ENCODE peak calls at places on chromosome 2, in eight cellular contexts. D, X, J, K, H, B, T and O are unnamed samples.

GRCh38 chr2:168534926-168535325 is 78.9 kb downstream of the CERS6 start:
- DNase-seq in D (no peak), X (no peak), J (no peak), K (no peak), H (no peak), B (no peak), T (no peak), O (no peak)

GRCh38 chr2:119697290-119698013 is 18.5 kb downstream of the TMEM177 start:
- DNase-seq in D (no peak), X (no peak), J (no peak), K (no peak), H (no peak), B (no peak), T (no peak), O (no peak)

GRCh38 chr2:224278531-224278930 is 123.4 kb downstream of the FAM124B start:
- DNase-seq in D (no peak), X (no peak), J (no peak), K (no peak), H (no peak), B (no peak), T (no peak), O (no peak)

GRCh38 chr2:8661235-8661634 is 20.6 kb upstream of the ID2 start:
- DNase-seq in D (no peak), X (no peak), J (no peak), K (no peak), H (no peak), B (no peak), T (no peak), O (no peak)

GRCh38 chr2:38433607-38433975 is 56.5 kb upstream of the ATL2 start:
- DNase-seq in D (no peak), X (no peak), J (no peak), K (peak; percentile 71), H (no peak), B (no peak), T (no peak), O (no peak)

GRCh38 chr2:181846359-181846758 is 45.2 kb upstream of the ITPRID2 start:
- DNase-seq in D (no peak), X (no peak), J (no peak), K (no peak), H (no peak), B (no peak), T (no peak), O (no peak)

GRCh38 chr2:5987117-5987787 is 295.1 kb downstream of the SOX11 start:
- DNase-seq in D (no peak), X (no peak), J (no peak), K (no peak), H (no peak), B (no peak), T (no peak), O (no peak)

GRCh38 chr2:58401936-58402335 is 160.8 kb upstream of the FANCL start:
- DNase-seq in D (no peak), X (no peak), J (no peak), K (no peak), H (no peak), B (no peak), T (no peak), O (no peak)

GRCh38 chr2:180056367-180057118 is 49.4 kb upstream of the CWC22 start:
- DNase-seq in D (no peak), X (no peak), J (no peak), K (no peak), H (no peak), B (no peak), T (peak; percentile 70), O (no peak)

DNA sequence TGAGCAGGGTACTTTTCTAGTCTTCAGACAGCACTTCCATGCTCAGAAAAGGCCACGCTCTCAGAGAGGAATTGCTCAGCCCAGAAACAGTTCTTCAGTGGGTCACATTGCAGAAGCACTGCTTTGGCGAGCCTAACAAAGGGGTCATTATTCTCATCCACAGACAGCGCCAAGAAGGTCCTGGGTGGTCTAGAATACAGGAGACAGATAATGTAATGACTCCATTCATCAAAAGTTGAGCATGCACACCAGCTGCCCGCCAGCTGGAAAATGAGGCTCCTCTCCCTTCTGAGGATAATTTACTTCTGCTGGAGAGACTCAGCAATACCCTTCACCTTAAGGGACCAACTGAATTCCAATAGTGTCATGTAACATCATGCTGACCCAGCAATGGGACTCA is 79.9 kb downstream of the TRIB2 start:
- DNase-seq in D (no peak), X (no peak), J (no peak), K (no peak), H (no peak), B (peak; percentile 70), T (no peak), O (no peak)
- TF ChIP-seq POLR2AphosphoS5 in D (peak; percentile 33), X (no peak), J (no peak), K (no peak), H (no peak), B (peak; percentile 20), T (no peak), O (no peak)

GRCh38 chr2:121858847-121859246 is 103.4 kb downstream of the TSN start:
- DNase-seq in D (no peak), X (no peak), J (no peak), K (no peak), H (no peak), B (no peak), T (no peak), O (no peak)
- TF ChIP-seq POLR2A in D (no peak), X (no peak), J (no peak), K (no peak), H (no peak), B (no peak), T (no peak), O (no peak)

GRCh38 chr2:64179582-64180321 is 35.5 kb upstream of the PELI1 start:
- DNase-seq in D (no peak), X (no peak), J (no peak), K (no peak), H (no peak), B (no peak), T (no peak), O (no peak)
- H3K27ac ChIP-seq in D (no peak overlapping the region), X (no peak overlapping the region), J (no peak overlapping the region), K (no peak overlapping the region), H (no peak overlapping the region), B (no peak overlapping the region), T (no peak overlapping the region), O (no peak overlapping the region)

GRCh38 chr2:238848941-238849853 is 1.3 kb downstream of the TWIST2 start:
- DNase-seq in D (no peak), X (no peak), J (no peak), K (no peak), H (no peak), B (no peak), T (no peak), O (no peak)

GRCh38 chr2:238847432-238847801 is 468 bp upstream of the TWIST2 start:
- DNase-seq in D (no peak), X (no peak), J (no peak), K (no peak), H (no peak), B (peak; percentile 78), T (no peak), O (no peak)

GRCh38 chr2:238848566-238848940 is 668 bp downstream of the TWIST2 start:
- DNase-seq in D (no peak), X (no peak), J (no peak), K (no peak), H (no peak), B (no peak), T (no peak), O (no peak)

GRCh38 chr2:238846503-238847431 is 1.1 kb upstream of the TWIST2 start:
- DNase-seq in D (no peak), X (no peak), J (no peak), K (no peak), H (no peak), B (peak; percentile 78), T (no peak), O (no peak)

DNA sequence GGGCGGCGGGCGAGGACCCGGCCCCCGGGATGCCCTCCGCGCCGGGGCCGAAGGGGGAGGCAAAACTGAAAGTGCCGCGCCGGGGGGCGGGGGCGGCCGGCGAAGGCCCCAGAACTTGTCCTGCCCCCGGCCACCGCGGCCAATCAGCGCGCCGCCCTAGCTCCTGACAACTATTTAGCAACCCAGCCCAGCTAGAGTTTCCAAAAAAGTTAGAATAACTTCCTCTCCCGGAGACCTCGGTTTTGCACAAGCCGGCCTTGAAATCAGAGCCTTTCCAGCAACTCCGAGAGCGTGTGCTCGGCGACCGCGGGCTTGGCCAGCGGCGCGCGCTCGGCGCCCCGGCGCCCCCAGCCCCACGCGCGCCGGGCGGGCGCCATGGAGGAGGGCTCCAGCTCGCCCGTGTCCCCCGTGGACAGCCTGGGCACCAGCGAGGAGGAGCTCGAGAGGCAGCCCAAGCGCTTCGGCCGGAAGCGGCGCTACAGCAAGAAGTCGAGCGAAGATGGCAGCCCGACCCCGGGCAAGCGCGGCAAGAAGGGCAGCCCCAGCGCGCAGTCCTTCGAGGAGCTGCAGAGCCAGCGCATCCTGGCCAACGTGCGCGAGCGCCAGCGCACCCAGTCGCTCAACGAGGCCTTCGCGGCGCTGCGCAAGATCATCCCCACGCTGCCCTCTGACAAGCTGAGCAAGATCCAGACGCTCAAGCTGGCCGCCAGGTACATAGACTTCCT is at the start of gene TWIST2:
- DNase-seq in D (peak; percentile 58), X (peak; percentile 73), J (no peak), K (no peak), H (peak; percentile 38), B (peak; percentile 96), T (no peak), O (no peak)
- TF ChIP-seq POLR2AphosphoS5 in D (peak; percentile 65), X (peak; percentile 75), J (no peak), K (no peak), H (peak; percentile 37), B (peak; percentile 93), T (no peak), O (peak; percentile 10)

GRCh38 chr2:118312963-118313756 is 224.9 kb downstream of the INSIG2 start:
- DNase-seq in D (no peak), X (no peak), J (no peak), K (no peak), H (no peak), B (no peak), T (no peak), O (no peak)

GRCh38 chr2:118309201-118310015 is 221.1 kb downstream of the INSIG2 start:
- DNase-seq in D (no peak), X (no peak), J (no peak), K (no peak), H (no peak), B (no peak), T (no peak), O (no peak)

GRCh38 chr2:118310878-118311442 is 222.7 kb downstream of the INSIG2 start:
- DNase-seq in D (no peak), X (no peak), J (no peak), K (no peak), H (no peak), B (no peak), T (no peak), O (no peak)

GRCh38 chr2:118307864-118308263 is 219.6 kb downstream of the INSIG2 start:
- DNase-seq in D (no peak), X (no peak), J (no peak), K (no peak), H (no peak), B (no peak), T (no peak), O (no peak)

GRCh38 chr2:118310016-118310877 is 222.0 kb downstream of the INSIG2 start:
- DNase-seq in D (peak; percentile 13), X (no peak), J (no peak), K (no peak), H (no peak), B (no peak), T (no peak), O (no peak)
- TF ChIP-seq POLR2A in D (no peak), X (no peak), J (no peak), K (no peak), H (no peak), B (no peak), T (peak; percentile 68), O (no peak)